ENCODE peak calls at places on chromosome 16, in five cellular contexts. M is NB4; T is cardiac muscle cell; P is epithelial cell of esophagus; L is CD8-positive, alpha-beta T cell. U is an unnamed sample.

GRCh38 chr16:11793840-11794239 is 3.2 kb downstream of the ZC3H7A start:
- DNase-seq in M (no peak), T (no peak), P (no peak), L (no peak), U (no peak)

GRCh38 chr16:89344846-89345577 is 127.5 kb downstream of the ZNF778 start:
- DNase-seq in M (no peak), T (no peak), P (no peak), L (no peak), U (no peak)

GRCh38 chr16:68444058-68444657 is 4.2 kb downstream of the SMPD3 start:
- DNase-seq in M (peak; percentile 37), T (peak; percentile 59), P (peak; percentile 57), L (no peak), U (no peak)

GRCh38 chr16:66984902-66985311 is 3.5 kb upstream of the CES4A start:
- DNase-seq in M (no peak), T (no peak), P (no peak), L (no peak), U (no peak)

GRCh38 chr16:27083861-27084261 is 17.1 kb downstream of the C16orf82 start:
- DNase-seq in M (no peak), T (no peak), P (no peak), L (no peak), U (no peak)

GRCh38 chr16:28873543-28874201 is 4.6 kb upstream of the ATP2A1 start:
- DNase-seq in M (peak; percentile 51), T (peak; percentile 12), P (peak; percentile 18), L (peak; percentile 71), U (peak; percentile 66)

GRCh38 chr16:17070882-17071592 is 399.7 kb downstream of the XYLT1 start:
- DNase-seq in M (peak; percentile 81), T (no peak), P (no peak), L (peak; percentile 83), U (peak; percentile 88)

GRCh38 chr16:67278773-67279295 is 498 bp upstream of the PLEKHG4 start:
- DNase-seq in M (peak; percentile 63), T (no peak), P (no peak), L (peak; percentile 35), U (no peak)

GRCh38 chr16:69150146-69150865 is 17.9 kb downstream of the UTP4 start:
- DNase-seq in M (peak; percentile 82), T (peak; percentile 88), P (peak; percentile 77), L (peak; percentile 60), U (peak; percentile 58)

GRCh38 chr16:29775742-29776408 is 2.2 kb upstream of the ZG16 start:
- DNase-seq in M (no peak), T (peak; percentile 57), P (peak; percentile 77), L (no peak), U (no peak)

GRCh38 chr16:46743232-46743719 is 4.9 kb downstream of the MYLK3 start:
- DNase-seq in M (peak; percentile 73), T (peak; percentile 82), P (peak; percentile 22), L (no peak), U (peak; percentile 54)

GRCh38 chr16:69498926-69499325 is 66.8 kb upstream of the NFAT5 start:
- DNase-seq in M (no peak), T (no peak), P (no peak), L (no peak), U (no peak)

GRCh38 chr16:20352615-20353014 is at the start of gene UMOD:
- DNase-seq in M (no peak), T (no peak), P (no peak), L (no peak), U (no peak)

GRCh38 chr16:11359370-11359769 is 14.1 kb downstream of the RMI2 start:
- DNase-seq in M (no peak), T (no peak), P (peak; percentile 96), L (no peak), U (no peak)

GRCh38 chr16:89826531-89827382 is 1.5 kb upstream of the SPIRE2 start:
- DNase-seq in M (no peak), T (peak; percentile 25), P (no peak), L (no peak), U (no peak)

GRCh38 chr16:89201467-89202377 is 1.4 kb upstream of the SLC22A31 start:
- DNase-seq in M (peak; percentile 86), T (peak; percentile 70), P (peak; percentile 87), L (peak; percentile 84), U (peak; percentile 86)

GRCh38 chr16:79134300-79134699 is 466.2 kb downstream of the MAF start:
- DNase-seq in M (no peak), T (no peak), P (no peak), L (no peak), U (no peak)

GRCh38 chr16:22764662-22765302 is 49.2 kb upstream of the HS3ST2 start:
- DNase-seq in M (no peak), T (no peak), P (no peak), L (no peak), U (no peak)

GRCh38 chr16:628321-629061 is 2.3 kb upstream of the WFIKKN1 start:
- DNase-seq in M (no peak), T (no peak), P (no peak), L (no peak), U (no peak)

GRCh38 chr16:16861546-16861945 is 482.6 kb downstream of the NPIPA7 start:
- DNase-seq in M (peak; percentile 49), T (peak; percentile 29), P (peak; percentile 1), L (peak; percentile 57), U (peak; percentile 62)

GRCh38 chr16:89446136-89446974 is 44.0 kb downstream of the ANKRD11 start:
- DNase-seq in M (peak; percentile 79), T (no peak), P (no peak), L (no peak), U (no peak)

GRCh38 chr16:67942510-67943255 is 1.2 kb downstream of the LCAT start:
- DNase-seq in M (no peak), T (no peak), P (no peak), L (no peak), U (no peak)

GRCh38 chr16:18941471-18941870 is 15.3 kb upstream of the SMG1 start:
- DNase-seq in M (no peak), T (no peak), P (no peak), L (no peak), U (no peak)

GRCh38 chr16:13471036-13471435 is 448.9 kb upstream of the ERCC4 start:
- DNase-seq in M (peak; percentile 10), T (no peak), P (no peak), L (no peak), U (no peak)

GRCh38 chr16:53207810-53208752 is 153.3 kb downstream of the CHD9 start:
- DNase-seq in M (peak; percentile 95), T (peak; percentile 91), P (peak; percentile 76), L (no peak), U (peak; percentile 53)

GRCh38 chr16:71504901-71505300 is 15.8 kb upstream of the ZNF19 start:
- DNase-seq in M (no peak), T (no peak), P (peak; percentile 79), L (no peak), U (no peak)

GRCh38 chr16:71499775-71500364 is 10.7 kb upstream of the ZNF19 start:
- DNase-seq in M (peak; percentile 73), T (peak; percentile 77), P (peak; percentile 72), L (peak; percentile 56), U (peak; percentile 60)

GRCh38 chr16:71500964-71501363 is 11.8 kb upstream of the ZNF19 start:
- DNase-seq in M (no peak), T (no peak), P (no peak), L (no peak), U (no peak)

GRCh38 chr16:71498031-71498430 is 8.9 kb upstream of the ZNF19 start:
- DNase-seq in M (no peak), T (no peak), P (no peak), L (no peak), U (no peak)

GRCh38 chr16:71501562-71501961 is 12.4 kb upstream of the ZNF19 start:
- DNase-seq in M (peak; percentile 27), T (no peak), P (no peak), L (no peak), U (no peak)
- TF ChIP-seq CTCF in M (no peak), T (peak; percentile 5), P (no peak), L (no peak), U (no peak)

GRCh38 chr16:4010225-4011158 is 105.8 kb downstream of the ADCY9 start:
- DNase-seq in M (no peak), T (no peak), P (no peak), L (no peak), U (no peak)

GRCh38 chr16:4008116-4008515 is 108.1 kb downstream of the ADCY9 start:
- DNase-seq in M (no peak), T (no peak), P (no peak), L (no peak), U (no peak)

GRCh38 chr16:4006441-4006989 is 109.7 kb downstream of the ADCY9 start:
- DNase-seq in M (no peak), T (no peak), P (no peak), L (no peak), U (no peak)

GRCh38 chr16:4011225-4011939 is 104.9 kb downstream of the ADCY9 start:
- DNase-seq in M (peak; percentile 85), T (no peak), P (no peak), L (no peak), U (no peak)

DNA sequence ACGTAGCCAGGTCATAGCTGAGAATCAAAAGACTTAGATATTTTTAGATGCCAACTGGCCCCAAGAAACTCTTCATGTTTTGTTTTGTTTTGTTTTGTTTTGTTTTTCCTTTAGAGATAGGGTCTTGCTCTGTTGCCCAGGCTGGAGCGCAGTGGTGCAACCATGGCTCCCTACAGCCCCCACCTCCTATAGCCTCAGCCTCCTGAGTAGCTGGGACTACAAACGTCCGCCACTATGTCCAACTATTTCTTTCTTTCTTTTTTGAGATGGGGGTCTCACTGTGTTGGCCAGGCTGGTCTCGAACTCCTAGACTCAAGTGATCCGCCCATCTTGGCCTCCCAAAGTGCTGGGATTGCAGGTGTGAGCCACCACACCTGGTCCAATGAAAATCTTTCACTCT is 107.1 kb downstream of the ADCY9 start:
- DNase-seq in M (no peak), T (no peak), P (no peak), L (no peak), U (no peak)
- TF ChIP-seq CTCF in M (no peak), T (no peak), P (no peak), L (no peak), U (no peak)

DNA sequence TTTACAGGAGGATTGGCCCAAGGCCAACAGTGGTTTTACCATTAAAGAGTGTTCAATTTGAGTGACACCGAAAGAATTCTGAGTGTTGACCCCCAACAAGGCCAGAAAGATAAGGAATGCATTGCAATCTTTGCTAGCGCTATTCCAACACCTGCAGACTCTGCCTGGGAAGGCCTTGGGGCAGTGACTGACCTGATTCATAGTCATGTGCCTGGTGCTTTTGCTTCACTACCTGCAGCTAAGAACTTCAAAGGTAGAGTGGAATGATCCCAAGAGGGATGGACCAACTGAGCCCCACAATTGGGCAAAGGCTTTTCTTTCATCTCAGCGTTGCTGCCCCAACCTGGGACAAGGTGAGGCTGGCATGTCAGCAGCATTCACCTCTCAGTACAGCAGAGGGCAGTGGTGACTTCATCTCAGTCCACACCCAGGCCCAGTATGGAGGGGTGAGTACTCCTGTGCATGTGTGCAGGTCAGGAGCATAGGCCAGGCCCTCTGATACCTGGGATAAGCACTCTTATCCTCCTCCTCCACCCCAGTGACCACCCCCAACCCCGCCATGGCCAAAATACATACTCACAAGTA is 149.6 kb upstream of the GNAO1 start:
- DNase-seq in M (peak; percentile 25), T (no peak), P (peak; percentile 50), L (peak; percentile 8), U (peak; percentile 24)
- TF ChIP-seq CTCF in M (peak; percentile 19), T (no peak), P (peak; percentile 45), L (no peak), U (peak; percentile 17)

DNA sequence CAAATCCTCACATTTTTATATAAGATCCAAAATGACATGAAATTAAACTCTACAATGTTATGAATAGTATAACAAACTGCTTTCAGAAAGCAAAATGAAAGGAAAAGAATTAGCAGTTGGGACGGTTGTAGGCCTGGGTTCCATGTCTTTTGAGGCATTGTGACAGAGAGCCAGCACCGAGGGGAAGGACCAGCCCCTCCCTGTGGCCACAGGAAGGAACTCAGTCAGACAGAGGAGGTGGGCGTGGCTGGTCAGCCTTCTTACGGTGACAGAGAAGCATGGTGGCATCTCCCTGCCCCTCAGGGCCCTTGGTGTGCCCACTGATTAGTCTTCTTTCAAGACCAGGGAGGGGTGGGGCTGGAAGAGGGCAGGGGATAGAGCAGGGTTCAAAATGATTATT is 5.7 kb downstream of the ZNF319 start:
- DNase-seq in M (peak; percentile 86), T (peak; percentile 54), P (peak; percentile 63), L (peak; percentile 50), U (peak; percentile 49)
- TF ChIP-seq CTCF in M (peak; percentile 58), T (peak; percentile 42), P (peak; percentile 62), L (no peak), U (peak; percentile 20)